ENCODE peak calls at places on chromosomes 7 and 10, in seven cellular contexts. U, B, H, A, K, P and Y are unnamed samples.

GRCh38 chr10:103605359-103606156 is 112.1 kb downstream of the NEURL1 start:
- DNase-seq in P (peak), A (no peak), U (peak), K (peak), H (peak), B (peak), Y (peak)

GRCh38 chr7:19118896-19119301 is 1.5 kb upstream of the TWIST1 start:
- DNase-seq in A (no peak), B (no peak), P (no peak), H (peak), K (peak), U (no peak), Y (peak)

GRCh38 chr7:55124989-55125875 is 106.4 kb downstream of the EGFR start:
- DNase-seq in K (peak), P (peak), B (peak), U (no peak), A (no peak), H (no peak), Y (no peak)

GRCh38 chr7:51071427-51071826 is 245.2 kb downstream of the COBL start:
- DNase-seq in A (no peak), B (no peak), P (no peak), H (no peak), K (no peak), U (no peak), Y (no peak)

GRCh38 chr10:22635650-22636049 is 78.7 kb downstream of the PIP4K2A start:
- DNase-seq in K (no peak), H (no peak), B (no peak), P (no peak), U (no peak), A (no peak), Y (no peak)

GRCh38 chr7:17682586-17682985 is 257.7 kb downstream of the SNX13 start:
- DNase-seq in U (no peak), H (no peak), K (no peak), P (no peak), B (no peak), A (no peak), Y (no peak)

GRCh38 chr10:44006826-44007225 is 358.1 kb upstream of the ZNF32 start:
- DNase-seq in A (no peak), K (no peak), P (no peak), U (no peak), H (no peak), B (no peak), Y (no peak)

GRCh38 chr7:105285118-105285874 is 103.4 kb downstream of the SRPK2 start:
- DNase-seq in A (no peak), U (no peak), H (no peak), B (no peak), K (no peak), P (no peak), Y (no peak)

GRCh38 chr7:155860461-155860839 is 48.2 kb upstream of the SHH start:
- DNase-seq in B (no peak), H (no peak), K (no peak), U (no peak), P (no peak), A (no peak), Y (no peak)

GRCh38 chr10:94065787-94066186 is 72.1 kb downstream of the PLCE1 start:
- DNase-seq in H (no peak), A (no peak), P (no peak), B (no peak), K (no peak), U (no peak), Y (no peak)

GRCh38 chr10:116654816-116655215 is 34.1 kb downstream of the PNLIPRP2 start:
- DNase-seq in K (peak), A (no peak), U (peak), H (peak), B (peak), P (peak), Y (peak)

GRCh38 chr7:43479042-43479441 is 103.9 kb upstream of the STK17A start:
- DNase-seq in B (no peak), U (no peak), K (no peak), A (no peak), P (peak), H (no peak), Y (peak)

GRCh38 chr7:69967152-69967591 is 368.9 kb downstream of the AUTS2 start:
- DNase-seq in A (no peak), H (no peak), U (no peak), B (no peak), P (no peak), K (peak), Y (no peak)

GRCh38 chr10:27759483-27760281 is 14.1 kb upstream of the MKX start:
- DNase-seq in K (no peak), A (no peak), U (no peak), P (no peak), B (no peak), H (no peak), Y (no peak)

GRCh38 chr7:2972531-2973161 is 71.0 kb downstream of the CARD11 start:
- DNase-seq in P (no peak), A (no peak), U (no peak), H (no peak), K (no peak), B (no peak), Y (no peak)

GRCh38 chr10:101162677-101163076 is 31.6 kb downstream of the TLX1 start:
- DNase-seq in U (no peak), A (no peak), B (no peak), K (no peak), P (no peak), H (no peak), Y (no peak)

GRCh38 chr7:70668606-70669358 is 463.2 kb upstream of the GALNT17 start:
- DNase-seq in K (no peak), U (no peak), H (no peak), A (peak), P (no peak), B (no peak), Y (no peak)

GRCh38 chr10:14658331-14659122 is 116.2 kb downstream of the FAM107B start:
- DNase-seq in K (no peak), A (peak), P (no peak), U (peak), B (peak), H (no peak), Y (peak)

GRCh38 chr7:131188367-131189339 is 139.0 kb upstream of the MKLN1 start:
- DNase-seq in P (peak), U (peak), B (peak), H (no peak), A (peak), K (no peak), Y (peak)

GRCh38 chr7:956031-956430 is 1.6 kb upstream of the ADAP1 start:
- DNase-seq in A (no peak), P (no peak), H (peak), U (no peak), K (peak), B (no peak), Y (peak)

GRCh38 chr10:46268076-46268881 is 18.5 kb upstream of the ANTXRL start:
- DNase-seq in H (no peak), A (peak), B (no peak), U (no peak), K (no peak), P (no peak), Y (no peak)

GRCh38 chr7:1562126-1562525 is 6.1 kb upstream of the TMEM184A start:
- DNase-seq in K (peak), P (no peak), U (no peak), B (no peak), H (no peak), A (no peak), Y (no peak)

DNA sequence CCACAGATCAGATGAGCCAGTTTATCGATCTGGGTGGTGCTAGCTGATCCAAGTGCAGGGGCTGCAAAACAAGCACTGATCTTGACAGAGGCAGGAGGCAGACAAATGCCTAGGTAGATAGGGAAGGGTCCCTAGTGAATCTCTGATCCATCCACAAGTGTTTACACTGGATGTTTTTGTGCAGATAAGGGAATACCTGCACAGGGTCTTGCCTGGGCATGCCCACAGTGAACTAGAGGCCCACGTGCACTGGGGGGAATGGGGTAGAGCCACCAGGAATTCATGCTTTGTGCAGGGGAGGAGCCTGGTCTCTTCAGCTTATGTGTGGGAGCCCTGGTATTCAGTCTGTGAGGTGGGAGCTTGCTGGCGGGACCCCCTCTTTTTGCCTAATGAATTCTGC is 50.3 kb downstream of the SDHAF3 start:
- DNase-seq in K (no peak), P (peak), H (no peak), B (no peak), A (no peak), U (no peak), Y (no peak)
- TF ChIP-seq MAX in K (no peak), P (no peak), H (no peak), B (no peak), A (no peak), U (no peak), Y (no peak)

GRCh38 chr7:116828281-116828680 is 34.1 kb upstream of the CAPZA2 start:
- DNase-seq in P (no peak), U (no peak), A (no peak), B (no peak), H (peak), K (no peak), Y (no peak)
- TF ChIP-seq CTCF in P (no peak), U (peak), A (no peak), B (peak), H (no peak), K (no peak), Y (no peak)

GRCh38 chr10:36254191-36254590 is 612.1 kb upstream of the FZD8 start:
- DNase-seq in B (no peak), A (no peak), K (no peak), H (no peak), U (no peak), P (no peak), Y (no peak)
- TF ChIP-seq MAX in B (no peak), A (no peak), K (no peak), H (no peak), U (no peak), P (no peak), Y (no peak)

GRCh38 chr10:83965473-83965872 is 173.8 kb upstream of the GHITM start:
- DNase-seq in U (no peak), B (no peak), H (peak), A (no peak), K (no peak), P (no peak), Y (peak)

GRCh38 chr10:83960125-83960524 is 179.2 kb upstream of the GHITM start:
- DNase-seq in P (no peak), A (no peak), K (no peak), H (no peak), B (no peak), U (no peak), Y (no peak)

GRCh38 chr10:83963446-83963845 is 175.9 kb upstream of the GHITM start:
- DNase-seq in U (no peak), H (no peak), K (no peak), P (no peak), B (no peak), A (no peak), Y (no peak)

GRCh38 chr10:83959330-83959729 is 180.0 kb upstream of the GHITM start:
- DNase-seq in K (no peak), H (no peak), P (no peak), U (no peak), A (no peak), B (no peak), Y (peak)

GRCh38 chr10:83961620-83962019 is 177.7 kb upstream of the GHITM start:
- DNase-seq in P (no peak), H (no peak), K (peak), U (no peak), B (no peak), A (no peak), Y (peak)
- TF ChIP-seq CTCF in P (no peak), H (no peak), K (no peak), U (no peak), B (no peak), A (peak), Y (peak)